ENCODE peak calls at places on chromosomes 3 and 15, in five cellular contexts. V, M, B, T and L are unnamed samples.

GRCh38 chr3:79329154-79329553 is 438.6 kb downstream of the ROBO1 start:
- DNase-seq in M (no peak), V (peak), T (peak), B (no peak), L (no peak)

GRCh38 chr15:80831192-80831591 is 52.0 kb downstream of the CEMIP start:
- DNase-seq in V (no peak), M (no peak), B (no peak), T (no peak), L (no peak)

GRCh38 chr15:89673162-89673506 is 6.0 kb downstream of the PLIN1 start:
- DNase-seq in B (no peak), V (no peak), M (no peak), T (no peak), L (no peak)

GRCh38 chr3:187739125-187739560 is 6.1 kb downstream of the BCL6 start:
- DNase-seq in M (no peak), V (no peak), B (peak), T (no peak), L (no peak)

GRCh38 chr3:56980798-56981390 is 79.6 kb upstream of the SPATA12 start:
- DNase-seq in B (peak), T (peak), M (no peak), V (peak), L (peak)

GRCh38 chr3:130576571-130577266 is 59.7 kb downstream of the COL6A6 start:
- DNase-seq in B (no peak), M (no peak), V (peak), T (peak), L (no peak)

GRCh38 chr3:147384210-147385058 is 21.9 kb downstream of the ZIC4 start:
- DNase-seq in V (no peak), T (no peak), B (no peak), M (no peak), L (no peak)

GRCh38 chr3:58585005-58585786 is 8.0 kb upstream of the FAM107A start:
- DNase-seq in T (peak), M (peak), V (peak), B (peak), L (peak)

GRCh38 chr3:8301977-8302589 is 199.5 kb upstream of the LMCD1 start:
- DNase-seq in V (peak), M (no peak), T (peak), B (no peak), L (no peak)

GRCh38 chr15:68599560-68600071 is 20.8 kb downstream of the CORO2B start:
- DNase-seq in B (peak), M (no peak), V (peak), T (peak), L (no peak)

GRCh38 chr3:32100465-32100864 is 6.0 kb upstream of the GPD1L start:
- DNase-seq in V (no peak), B (no peak), T (no peak), M (no peak), L (no peak)

GRCh38 chr15:91100561-91101355 is 701 bp downstream of the SV2B start:
- DNase-seq in T (peak), B (no peak), M (no peak), V (no peak), L (no peak)

GRCh38 chr15:85792872-85793621 is 1.7 kb downstream of the KLHL25 start:
- DNase-seq in B (no peak), T (no peak), M (no peak), V (no peak), L (no peak)

GRCh38 chr3:30370681-30371271 is 235.6 kb upstream of the TGFBR2 start:
- DNase-seq in V (peak), B (no peak), T (peak), M (no peak), L (no peak)

GRCh38 chr15:35769656-35770055 is 223.7 kb upstream of the DPH6 start:
- DNase-seq in V (no peak), B (no peak), M (no peak), T (no peak), L (no peak)

GRCh38 chr3:40899286-40899712 is 300.0 kb upstream of the CTNNB1 start:
- DNase-seq in M (no peak), B (no peak), V (peak), T (no peak), L (no peak)

GRCh38 chr3:74045000-74045399 is 420.3 kb upstream of the PDZRN3 start:
- DNase-seq in T (no peak), V (no peak), M (no peak), B (no peak), L (no peak)

GRCh38 chr15:88467935-88468528 is 524 bp downstream of the MRPS11 start:
- DNase-seq in V (no peak), T (peak), M (no peak), B (no peak), L (no peak)
- TF ChIP-seq CTCF in V (peak), T (peak), M (no peak), B (no peak), L (no peak)

DNA sequence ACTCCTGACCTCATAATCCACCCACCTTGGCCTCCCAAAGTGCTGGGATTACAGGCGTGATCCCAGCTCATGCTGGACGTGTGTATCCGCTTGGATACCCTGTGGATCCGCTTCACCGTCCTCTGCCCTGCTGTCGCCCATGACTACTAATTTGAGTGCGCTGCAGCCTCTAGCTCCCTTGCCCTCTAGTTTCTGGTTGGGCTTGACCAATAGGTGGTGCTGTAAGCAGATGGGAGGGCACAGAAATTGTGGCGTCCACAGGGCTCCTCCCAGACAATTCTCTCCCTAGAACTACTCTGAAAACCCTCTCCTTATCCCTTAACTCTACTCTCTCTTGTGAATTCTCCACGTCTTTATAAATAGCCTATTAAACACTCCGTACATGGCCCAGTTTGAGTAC is 36.2 kb downstream of the ZPLD1 start:
- DNase-seq in M (no peak), T (no peak), V (no peak), B (no peak), L (no peak)
- TF ChIP-seq CTCF in M (no peak), T (no peak), V (no peak), B (no peak), L (no peak)

DNA sequence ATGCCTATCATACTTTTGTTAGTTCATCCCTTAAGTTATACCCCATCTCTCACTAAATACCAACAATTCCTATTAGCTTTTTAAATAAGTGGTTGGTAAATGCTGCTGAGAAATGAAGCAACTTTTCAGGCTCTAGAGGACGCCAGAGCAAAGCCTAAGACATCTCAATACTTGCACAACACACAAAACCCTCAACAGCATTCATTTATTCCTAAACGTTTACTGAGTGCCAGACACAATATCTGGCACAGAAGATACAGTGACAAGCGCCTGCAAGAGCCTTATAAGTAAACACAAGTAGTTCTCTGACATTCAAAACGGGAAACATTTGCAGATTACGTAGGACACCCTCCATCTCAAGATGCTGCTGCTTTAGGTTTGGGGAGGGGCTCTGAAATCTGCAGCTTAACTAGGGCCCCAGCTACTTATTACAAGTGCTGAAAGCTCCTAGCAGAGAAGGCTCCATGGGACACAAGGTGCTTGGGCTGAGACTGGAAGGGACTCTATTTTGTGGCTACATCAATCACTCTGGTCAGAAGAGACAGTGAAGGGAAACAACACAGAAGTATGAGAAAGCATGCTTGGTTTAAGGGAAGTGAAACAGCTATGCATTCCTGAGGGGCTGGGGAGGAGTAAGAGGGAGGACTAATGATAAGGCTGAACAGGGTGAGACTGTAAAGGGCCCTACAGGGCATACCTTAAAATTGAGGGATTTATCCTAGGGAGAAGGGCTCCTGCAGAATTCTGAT is 311.3 kb downstream of the PLCL2 start:
- DNase-seq in T (peak), B (no peak), M (no peak), V (no peak), L (no peak)
- TF ChIP-seq CTCF in T (peak), B (no peak), M (no peak), V (no peak), L (no peak)

GRCh38 chr15:78298983-78299301 is 467 bp downstream of the SKIC8 start:
- DNase-seq in V (peak), B (no peak), M (no peak), T (no peak), L (no peak)
- TF ChIP-seq CTCF in V (no peak), B (no peak), M (no peak), T (no peak), L (no peak)

GRCh38 chr3:115986555-115987207 is 363.4 kb downstream of the GAP43 start:
- DNase-seq in B (no peak), T (peak), M (no peak), V (peak), L (no peak)
- TF ChIP-seq CTCF in B (no peak), T (no peak), M (no peak), V (peak), L (no peak)

GRCh38 chr3:143001369-143002082 is at the start of gene U2SURP:
- DNase-seq in B (peak), M (peak), T (peak), V (peak), L (peak)
- TF ChIP-seq CTCF in B (peak), M (no peak), T (no peak), V (no peak), L (no peak)

GRCh38 chr3:192916455-192917257 is 1.0 kb downstream of the MB21D2 start:
- DNase-seq in V (peak), T (peak), B (peak), M (no peak), L (no peak)
- TF ChIP-seq CTCF in V (no peak), T (no peak), B (no peak), M (no peak), L (no peak)

GRCh38 chr3:10688126-10688525 is 127.9 kb upstream of the SLC6A11 start:
- DNase-seq in V (no peak), M (no peak), T (no peak), B (no peak), L (no peak)
- TF ChIP-seq CTCF in V (no peak), M (no peak), T (no peak), B (no peak), L (no peak)

DNA sequence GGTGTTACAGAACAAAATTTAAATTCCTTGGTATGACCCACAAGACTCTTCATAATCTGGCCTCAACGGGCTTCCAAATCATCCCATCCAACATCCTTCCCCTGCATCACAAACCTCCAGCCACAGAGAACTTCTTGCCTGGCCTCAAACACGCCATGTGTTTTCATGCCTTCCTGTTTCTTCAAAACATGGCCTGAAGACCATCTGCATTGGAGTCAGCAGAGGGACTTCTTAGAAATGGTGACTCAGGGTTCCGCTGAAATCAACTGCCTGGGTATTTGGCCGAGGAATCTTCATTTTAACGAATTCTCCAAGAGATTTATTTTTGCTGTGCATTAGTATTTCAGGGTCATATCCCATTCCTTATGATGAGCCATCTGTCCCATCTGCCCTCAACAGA is 138.1 kb upstream of the RAP2B start:
- DNase-seq in V (no peak), T (no peak), M (no peak), B (no peak), L (no peak)
- TF ChIP-seq CTCF in V (no peak), T (no peak), M (no peak), B (no peak), L (no peak)

GRCh38 chr3:42557849-42558248 is 23.9 kb downstream of the SEC22C start:
- DNase-seq in M (no peak), B (no peak), T (no peak), V (no peak), L (no peak)

DNA sequence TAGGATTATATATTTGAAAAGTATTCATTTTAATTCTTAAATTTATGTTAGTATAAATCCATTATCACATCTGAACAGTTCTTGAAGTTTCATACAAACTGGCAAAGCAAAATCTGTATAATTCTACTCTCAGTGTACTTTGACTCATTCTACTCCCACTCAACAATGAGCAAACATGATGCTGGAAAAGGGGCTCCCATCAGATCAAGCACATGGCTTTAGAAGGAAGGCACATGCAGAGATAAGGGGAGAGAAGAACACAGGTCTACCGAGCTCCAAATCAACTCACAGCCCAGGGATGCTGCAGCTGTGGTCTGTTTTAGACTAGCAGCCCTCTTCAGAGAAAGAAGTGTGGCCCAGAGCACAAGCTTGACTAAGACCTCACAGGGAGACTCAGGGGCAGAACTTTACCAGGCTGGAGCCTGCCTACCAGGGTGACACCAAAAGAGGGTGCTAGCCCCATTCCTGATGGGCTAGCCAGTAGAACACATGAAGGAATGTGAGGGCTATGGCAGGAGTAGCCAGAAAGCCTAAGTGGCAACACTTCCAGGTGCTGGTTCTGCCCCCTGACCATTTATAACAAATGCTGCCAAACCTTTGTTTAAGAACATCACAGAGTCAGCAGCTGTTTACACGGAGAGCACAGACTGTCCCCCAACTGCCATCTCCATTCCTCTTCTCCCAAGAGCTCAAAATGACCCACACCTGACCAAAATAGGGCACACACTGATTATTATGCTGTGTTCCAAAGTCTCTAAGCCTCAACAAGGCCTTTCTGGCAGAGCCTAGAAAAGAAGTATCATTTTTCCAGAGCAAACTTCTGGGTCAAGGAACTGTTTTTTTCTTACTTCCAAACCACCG is 19.5 kb downstream of the SEC22C start:
- DNase-seq in M (no peak), T (no peak), V (no peak), B (no peak), L (no peak)
- TF ChIP-seq CTCF in M (no peak), T (no peak), V (no peak), B (no peak), L (no peak)